ENCODE peak calls at places on chromosome 14, in six cellular contexts. One of them, this sample, is unnamed.

GRCh38 chr14:76811561-76811960 is 1.1 kb downstream of the ANGEL1 start:
- DNase-seq in neuronal stem cell: no peak
- DNase-seq in H1: no peak
- DNase-seq in mesendoderm: no peak
- DNase-seq in IMR-90: peak
- DNase-seq in H9: no peak
- DNase-seq in this sample: peak

GRCh38 chr14:99143126-99143525 is 128.9 kb downstream of the BCL11B start:
- DNase-seq in neuronal stem cell: no peak
- DNase-seq in H1: no peak
- DNase-seq in mesendoderm: peak
- DNase-seq in IMR-90: no peak
- DNase-seq in H9: no peak
- DNase-seq in this sample: no peak

GRCh38 chr14:94598816-94599655 is 13.2 kb upstream of the SERPINA3 start:
- DNase-seq in neuronal stem cell: no peak
- DNase-seq in H1: no peak
- DNase-seq in mesendoderm: peak
- DNase-seq in IMR-90: peak
- DNase-seq in H9: peak
- DNase-seq in this sample: peak

GRCh38 chr14:95326987-95327386 is 7.3 kb upstream of the CLMN start:
- DNase-seq in neuronal stem cell: no peak
- DNase-seq in H1: no peak
- DNase-seq in mesendoderm: no peak
- DNase-seq in IMR-90: no peak
- DNase-seq in H9: no peak
- DNase-seq in this sample: no peak

GRCh38 chr14:37272569-37272968 is 74.8 kb downstream of the MIPOL1 start:
- DNase-seq in neuronal stem cell: no peak
- DNase-seq in H1: no peak
- DNase-seq in mesendoderm: no peak
- DNase-seq in IMR-90: no peak
- DNase-seq in H9: no peak
- DNase-seq in this sample: no peak

GRCh38 chr14:22003471-22003870 is 329.9 kb upstream of the OR4E1 start:
- DNase-seq in neuronal stem cell: no peak
- DNase-seq in H1: no peak
- DNase-seq in mesendoderm: no peak
- DNase-seq in IMR-90: no peak
- DNase-seq in H9: no peak
- DNase-seq in this sample: no peak

GRCh38 chr14:105526781-105527380 is 498 bp downstream of the TMEM121 start:
- DNase-seq in neuronal stem cell: no peak
- DNase-seq in H1: no peak
- DNase-seq in mesendoderm: no peak
- DNase-seq in IMR-90: no peak
- DNase-seq in H9: no peak
- DNase-seq in this sample: no peak

GRCh38 chr14:35380794-35381193 is 23.8 kb downstream of the NFKBIA start:
- DNase-seq in neuronal stem cell: no peak
- DNase-seq in H1: no peak
- DNase-seq in mesendoderm: no peak
- DNase-seq in IMR-90: no peak
- DNase-seq in H9: no peak
- DNase-seq in this sample: peak

GRCh38 chr14:69987416-69988144 is 108.4 kb downstream of the SMOC1 start:
- DNase-seq in neuronal stem cell: peak
- DNase-seq in H1: peak
- DNase-seq in mesendoderm: no peak
- DNase-seq in IMR-90: no peak
- DNase-seq in H9: peak
- DNase-seq in this sample: no peak

GRCh38 chr14:88986146-88986841 is 161.8 kb downstream of the TTC8 start:
- DNase-seq in neuronal stem cell: no peak
- DNase-seq in H1: no peak
- DNase-seq in mesendoderm: no peak
- DNase-seq in IMR-90: peak
- DNase-seq in H9: no peak
- DNase-seq in this sample: peak

DNA sequence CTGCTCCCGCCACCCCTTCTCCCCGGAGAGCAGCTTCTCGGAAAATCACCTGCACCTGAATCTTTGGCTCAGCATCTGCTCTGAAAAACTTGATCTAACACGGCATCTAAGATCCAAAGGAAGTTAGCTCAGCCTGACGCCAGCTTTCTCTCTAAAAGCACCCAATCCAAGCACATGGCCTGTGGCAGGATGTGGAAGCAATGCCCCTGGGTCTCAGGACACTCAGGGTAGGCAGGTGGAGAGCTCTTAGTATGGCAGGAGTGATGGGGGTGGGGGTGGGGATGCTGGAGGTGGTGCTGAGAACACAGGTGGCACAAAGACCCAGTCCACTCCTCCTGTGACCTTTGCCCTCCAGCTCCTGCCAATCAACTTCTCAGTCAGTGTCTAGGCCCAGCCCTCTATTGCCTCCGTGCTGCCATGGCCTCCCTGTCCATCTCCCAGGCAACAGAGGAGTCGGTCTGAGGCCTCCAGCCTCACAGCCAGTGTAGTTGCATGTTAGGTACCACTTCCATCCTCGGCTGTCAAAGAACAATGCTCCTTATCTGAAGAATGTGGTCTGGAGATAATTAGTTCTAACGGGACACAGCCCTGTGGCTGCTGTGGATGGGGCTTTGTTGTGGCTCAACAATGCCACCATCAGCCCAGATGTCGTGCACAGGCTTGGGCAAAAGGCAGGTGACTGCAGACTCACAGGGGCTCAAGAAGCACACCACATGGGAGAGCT is 180.0 kb upstream of the C14orf180 start:
- DNase-seq in neuronal stem cell: no peak
- DNase-seq in H1: no peak
- DNase-seq in mesendoderm: peak
- DNase-seq in IMR-90: no peak
- DNase-seq in H9: peak
- DNase-seq in this sample: no peak
- H3K4me2 ChIP-seq in neuronal stem cell: no peak
- H3K4me2 ChIP-seq in H1: no peak
- H3K4me2 ChIP-seq in mesendoderm: no peak
- H3K4me2 ChIP-seq in IMR-90: no peak
- H3K4me2 ChIP-seq in H9: no peak
- H3K4me2 ChIP-seq in this sample: no peak

DNA sequence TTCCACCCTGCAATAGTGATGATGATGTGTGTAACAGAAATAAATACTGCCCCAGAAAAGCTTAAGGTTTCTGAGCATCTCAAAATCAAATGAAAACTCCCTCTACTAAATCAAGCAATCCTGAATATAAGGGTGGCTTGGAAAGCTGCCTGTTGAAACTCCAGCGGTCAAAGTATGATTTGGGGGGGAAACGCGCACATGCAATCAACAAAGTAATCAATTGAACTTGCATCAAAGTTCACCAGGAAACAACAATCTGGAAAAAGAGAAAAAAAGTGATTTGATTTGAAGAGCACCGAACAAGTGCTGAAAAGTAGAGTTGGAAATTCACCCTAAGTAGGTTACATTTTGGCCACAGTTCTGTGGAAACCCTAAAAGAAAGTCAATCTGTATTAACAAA is 720 bp downstream of the CNIH1 start:
- DNase-seq in neuronal stem cell: no peak
- DNase-seq in H1: no peak
- DNase-seq in mesendoderm: no peak
- DNase-seq in IMR-90: peak
- DNase-seq in H9: no peak
- DNase-seq in this sample: no peak
- H2BK5ac ChIP-seq in neuronal stem cell: peak
- H2BK5ac ChIP-seq in H1: no peak
- H2BK5ac ChIP-seq in mesendoderm: no peak
- H2BK5ac ChIP-seq in IMR-90: peak
- H2BK5ac ChIP-seq in H9: no peak
- H2BK5ac ChIP-seq in this sample: peak

GRCh38 chr14:93276031-93276716 is 56.7 kb downstream of the BTBD7 start:
- DNase-seq in neuronal stem cell: no peak
- DNase-seq in H1: no peak
- DNase-seq in mesendoderm: no peak
- DNase-seq in IMR-90: no peak
- DNase-seq in H9: no peak
- DNase-seq in this sample: no peak
- H3K9ac ChIP-seq in neuronal stem cell: no peak
- H3K9ac ChIP-seq in H1: no peak
- H3K9ac ChIP-seq in mesendoderm: no peak
- H3K9ac ChIP-seq in IMR-90: no peak
- H3K9ac ChIP-seq in H9: no peak
- H3K9ac ChIP-seq in this sample: no peak

GRCh38 chr14:72864712-72865365 is 29.1 kb downstream of the DPF3 start:
- DNase-seq in neuronal stem cell: no peak
- DNase-seq in H1: no peak
- DNase-seq in mesendoderm: no peak
- DNase-seq in IMR-90: peak
- DNase-seq in H9: no peak
- DNase-seq in this sample: no peak
- H3K4me2 ChIP-seq in neuronal stem cell: no peak
- H3K4me2 ChIP-seq in H1: no peak
- H3K4me2 ChIP-seq in mesendoderm: no peak
- H3K4me2 ChIP-seq in IMR-90: no peak
- H3K4me2 ChIP-seq in H9: no peak
- H3K4me2 ChIP-seq in this sample: no peak

GRCh38 chr14:65432361-65432948 is 19.9 kb downstream of the FUT8 start:
- DNase-seq in neuronal stem cell: no peak
- DNase-seq in H1: no peak
- DNase-seq in mesendoderm: peak
- DNase-seq in IMR-90: no peak
- DNase-seq in H9: no peak
- DNase-seq in this sample: no peak
- H2BK5ac ChIP-seq in neuronal stem cell: no peak
- H2BK5ac ChIP-seq in H1: no peak
- H2BK5ac ChIP-seq in mesendoderm: no peak
- H2BK5ac ChIP-seq in IMR-90: no peak
- H2BK5ac ChIP-seq in H9: no peak
- H2BK5ac ChIP-seq in this sample: no peak

GRCh38 chr14:71408362-71409035 is 501.2 kb downstream of the PCNX1 start:
- DNase-seq in neuronal stem cell: no peak
- DNase-seq in H1: no peak
- DNase-seq in mesendoderm: peak
- DNase-seq in IMR-90: peak
- DNase-seq in H9: no peak
- DNase-seq in this sample: peak
- H3K9ac ChIP-seq in neuronal stem cell: no peak
- H3K9ac ChIP-seq in H1: no peak
- H3K9ac ChIP-seq in mesendoderm: no peak
- H3K9ac ChIP-seq in IMR-90: no peak
- H3K9ac ChIP-seq in H9: no peak
- H3K9ac ChIP-seq in this sample: no peak

GRCh38 chr14:72404998-72405397 is 472.8 kb downstream of the RGS6 start:
- DNase-seq in neuronal stem cell: no peak
- DNase-seq in H1: no peak
- DNase-seq in mesendoderm: peak
- DNase-seq in IMR-90: no peak
- DNase-seq in H9: no peak
- DNase-seq in this sample: no peak

GRCh38 chr14:72402429-72402772 is 470.2 kb downstream of the RGS6 start:
- DNase-seq in neuronal stem cell: no peak
- DNase-seq in H1: no peak
- DNase-seq in mesendoderm: no peak
- DNase-seq in IMR-90: no peak
- DNase-seq in H9: no peak
- DNase-seq in this sample: no peak

GRCh38 chr14:72404106-72404774 is 472.0 kb downstream of the RGS6 start:
- DNase-seq in neuronal stem cell: no peak
- DNase-seq in H1: no peak
- DNase-seq in mesendoderm: no peak
- DNase-seq in IMR-90: no peak
- DNase-seq in H9: no peak
- DNase-seq in this sample: no peak

GRCh38 chr14:72401632-72402428 is 469.6 kb downstream of the RGS6 start:
- DNase-seq in neuronal stem cell: no peak
- DNase-seq in H1: no peak
- DNase-seq in mesendoderm: no peak
- DNase-seq in IMR-90: no peak
- DNase-seq in H9: no peak
- DNase-seq in this sample: no peak
- H3K4me2 ChIP-seq in neuronal stem cell: no peak
- H3K4me2 ChIP-seq in H1: no peak
- H3K4me2 ChIP-seq in mesendoderm: no peak
- H3K4me2 ChIP-seq in IMR-90: no peak
- H3K4me2 ChIP-seq in H9: no peak
- H3K4me2 ChIP-seq in this sample: no peak

GRCh38 chr14:61562321-61563161 is 132.8 kb upstream of the HIF1A start:
- DNase-seq in neuronal stem cell: no peak
- DNase-seq in H1: no peak
- DNase-seq in mesendoderm: no peak
- DNase-seq in IMR-90: peak
- DNase-seq in H9: no peak
- DNase-seq in this sample: peak

GRCh38 chr14:61563162-61563511 is 132.2 kb upstream of the HIF1A start:
- DNase-seq in neuronal stem cell: no peak
- DNase-seq in H1: no peak
- DNase-seq in mesendoderm: no peak
- DNase-seq in IMR-90: no peak
- DNase-seq in H9: no peak
- DNase-seq in this sample: no peak

GRCh38 chr14:61560323-61560722 is 135.0 kb upstream of the HIF1A start:
- DNase-seq in neuronal stem cell: no peak
- DNase-seq in H1: no peak
- DNase-seq in mesendoderm: no peak
- DNase-seq in IMR-90: peak
- DNase-seq in H9: no peak
- DNase-seq in this sample: peak

GRCh38 chr14:61561144-61561543 is 134.2 kb upstream of the HIF1A start:
- DNase-seq in neuronal stem cell: no peak
- DNase-seq in H1: no peak
- DNase-seq in mesendoderm: peak
- DNase-seq in IMR-90: peak
- DNase-seq in H9: no peak
- DNase-seq in this sample: peak

DNA sequence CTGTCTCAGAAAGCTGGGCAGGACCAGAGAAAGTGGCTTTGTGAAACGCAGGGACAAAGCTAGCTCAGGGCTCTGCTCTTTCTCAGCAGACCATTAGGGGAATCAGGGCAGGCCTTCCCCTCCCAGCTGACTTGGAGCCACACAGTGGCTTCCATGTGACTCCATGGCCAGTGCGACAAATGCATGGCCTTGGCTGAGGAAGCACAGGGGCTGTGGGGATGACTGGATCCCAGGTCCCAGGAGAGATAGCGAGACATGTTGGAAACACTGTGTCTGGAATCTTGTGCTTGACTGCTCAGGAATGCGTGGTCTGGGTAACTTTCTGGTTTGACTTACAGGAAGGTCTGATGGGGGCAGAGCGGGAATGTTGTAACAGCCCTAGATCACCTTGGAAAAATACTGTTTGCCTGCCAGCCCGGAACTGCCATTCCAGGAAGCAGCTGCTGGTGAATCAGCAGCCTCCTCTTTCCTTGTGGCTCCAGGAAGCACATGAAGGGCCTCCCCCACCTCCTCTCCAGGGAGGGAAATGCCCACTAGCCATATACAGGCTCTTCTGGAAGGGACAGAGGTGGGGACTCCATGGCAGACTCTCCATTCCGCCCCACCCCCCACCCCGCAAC is 133.5 kb upstream of the HIF1A start:
- DNase-seq in neuronal stem cell: no peak
- DNase-seq in H1: no peak
- DNase-seq in mesendoderm: peak
- DNase-seq in IMR-90: peak
- DNase-seq in H9: peak
- DNase-seq in this sample: peak
- H2BK5ac ChIP-seq in neuronal stem cell: no peak
- H2BK5ac ChIP-seq in H1: no peak
- H2BK5ac ChIP-seq in mesendoderm: no peak
- H2BK5ac ChIP-seq in IMR-90: peak
- H2BK5ac ChIP-seq in H9: no peak
- H2BK5ac ChIP-seq in this sample: peak